ENCODE peak calls at places on chromosomes 5 and 9, in four cellular contexts. F, T, X and Q are unnamed samples.

GRCh38 chr5:131899686-131900085 is 45.8 kb downstream of the MEIKIN start:
- DNase-seq in T (no peak), X (no peak), F (no peak), Q (no peak)

GRCh38 chr5:73743161-73743560 is 117.2 kb downstream of the ARHGEF28 start:
- DNase-seq in X (no peak), F (no peak), T (no peak), Q (no peak)

GRCh38 chr9:113707953-113708695 is 168.0 kb upstream of the ZNF618 start:
- DNase-seq in X (peak), T (no peak), F (no peak), Q (no peak)

GRCh38 chr5:9405196-9405754 is 140.6 kb downstream of the SEMA5A start:
- DNase-seq in X (no peak), F (no peak), T (no peak), Q (no peak)

GRCh38 chr5:167167191-167167590 is 1124.3 kb upstream of the WWC1 start:
- DNase-seq in F (no peak), T (no peak), X (no peak), Q (no peak)

GRCh38 chr5:62152394-62153123 is 153.4 kb upstream of the KIF2A start:
- DNase-seq in X (peak), F (no peak), T (no peak), Q (no peak)

GRCh38 chr5:39106332-39106731 is 32.1 kb upstream of the RICTOR start:
- DNase-seq in F (no peak), X (peak), T (no peak), Q (no peak)

GRCh38 chr9:69155341-69156030 is 18.6 kb upstream of the TJP2 start:
- DNase-seq in F (no peak), T (no peak), X (peak), Q (no peak)

GRCh38 chr9:125631391-125632085 is 75.5 kb downstream of the MAPKAP1 start:
- DNase-seq in X (peak), T (no peak), F (peak), Q (peak)

GRCh38 chr9:95757026-95757425 is 118.5 kb upstream of the ERCC6L2 start:
- DNase-seq in T (no peak), X (peak), F (no peak), Q (peak)

GRCh38 chr9:89690334-89690912 is 85.6 kb downstream of the GADD45G start:
- DNase-seq in F (no peak), T (no peak), X (no peak), Q (no peak)

GRCh38 chr9:82805027-82805426 is 257.9 kb downstream of the RASEF start:
- DNase-seq in X (no peak), F (no peak), T (no peak), Q (no peak)

GRCh38 chr5:90598300-90598699 is 39.7 kb downstream of the ADGRV1 start:
- DNase-seq in T (no peak), X (no peak), F (no peak), Q (no peak)

GRCh38 chr9:128892223-128892892 is 10.4 kb downstream of the LRRC8A start:
- DNase-seq in F (peak), T (peak), X (peak), Q (peak)

GRCh38 chr5:143543358-143544255 is 140.1 kb upstream of the NR3C1 start:
- DNase-seq in T (no peak), X (peak), F (no peak), Q (no peak)

GRCh38 chr9:98328770-98329169 is 73.3 kb upstream of the TBC1D2 start:
- DNase-seq in T (no peak), F (no peak), X (no peak), Q (no peak)

GRCh38 chr9:134637696-134638502 is 3.7 kb upstream of the COL5A1 start:
- DNase-seq in F (no peak), T (no peak), X (no peak), Q (no peak)

GRCh38 chr5:6827815-6828214 is 114.6 kb downstream of the TENT4A start:
- DNase-seq in T (no peak), F (no peak), X (no peak), Q (no peak)

GRCh38 chr9:106843361-106843760 is 19.6 kb upstream of the ZNF462 start:
- DNase-seq in F (no peak), X (no peak), T (no peak), Q (no peak)

GRCh38 chr5:107538331-107539162 is 132.2 kb downstream of the EFNA5 start:
- DNase-seq in X (no peak), F (no peak), T (no peak), Q (no peak)

GRCh38 chr5:14914603-14915277 is 43.2 kb upstream of the ANKH start:
- DNase-seq in T (no peak), X (peak), F (no peak), Q (no peak)

GRCh38 chr5:154485092-154485491 is 7.1 kb upstream of the HAND1 start:
- DNase-seq in F (no peak), X (no peak), T (no peak), Q (no peak)

GRCh38 chr9:87812375-87813118 is 70.1 kb upstream of the SPATA31E1 start:
- DNase-seq in X (peak), T (no peak), F (no peak), Q (peak)

GRCh38 chr5:137602721-137603273 is 103.7 kb upstream of the SPOCK1 start:
- DNase-seq in T (no peak), X (no peak), F (no peak), Q (no peak)

GRCh38 chr5:117102591-117102990 is 528.0 kb upstream of the SEMA6A start:
- DNase-seq in F (no peak), X (no peak), T (no peak), Q (no peak)

GRCh38 chr5:112551437-112552018 is 132.5 kb upstream of the EPB41L4A start:
- DNase-seq in T (peak), F (peak), X (peak), Q (peak)

GRCh38 chr5:100904259-100904822 is 1.3 kb upstream of the ST8SIA4 start:
- DNase-seq in F (peak), T (no peak), X (no peak), Q (no peak)

GRCh38 chr5:133456933-133457402 is 155.4 kb downstream of the FSTL4 start:
- DNase-seq in F (no peak), X (no peak), T (peak), Q (no peak)

GRCh38 chr9:77764894-77765780 is 117.0 kb upstream of the GNA14 start:
- DNase-seq in F (no peak), T (no peak), X (peak), Q (no peak)

GRCh38 chr9:21994526-21994995 is at the start of gene CDKN2B-AS1:
- DNase-seq in T (no peak), F (peak), X (peak), Q (no peak)

GRCh38 chr5:160175438-160176218 is 53.7 kb upstream of the FABP6 start:
- DNase-seq in T (no peak), X (no peak), F (no peak), Q (peak)

GRCh38 chr5:72134226-72134625 is 27.0 kb downstream of the MAP1B start:
- DNase-seq in F (no peak), X (peak), T (no peak), Q (no peak)

GRCh38 chr9:114086009-114086408 is 7.9 kb upstream of the AMBP start:
- DNase-seq in T (no peak), F (no peak), X (peak), Q (no peak)

GRCh38 chr9:87337335-87338074 is 160.2 kb upstream of the DAPK1 start:
- DNase-seq in X (no peak), F (no peak), T (no peak), Q (no peak)

GRCh38 chr5:149959406-149960236 is 937 bp upstream of the SLC26A2 start:
- DNase-seq in F (no peak), T (peak), X (peak), Q (no peak)

GRCh38 chr9:116806075-116806474 is 119.0 kb downstream of the TRIM32 start:
- DNase-seq in X (peak), F (no peak), T (no peak), Q (no peak)

GRCh38 chr5:94832685-94833084 is 214.2 kb downstream of the SLF1 start:
- DNase-seq in X (no peak), F (no peak), T (no peak), Q (no peak)

GRCh38 chr5:76622973-76623596 is at the start of gene F2RL2:
- DNase-seq in F (no peak), X (peak), T (no peak), Q (no peak)

DNA sequence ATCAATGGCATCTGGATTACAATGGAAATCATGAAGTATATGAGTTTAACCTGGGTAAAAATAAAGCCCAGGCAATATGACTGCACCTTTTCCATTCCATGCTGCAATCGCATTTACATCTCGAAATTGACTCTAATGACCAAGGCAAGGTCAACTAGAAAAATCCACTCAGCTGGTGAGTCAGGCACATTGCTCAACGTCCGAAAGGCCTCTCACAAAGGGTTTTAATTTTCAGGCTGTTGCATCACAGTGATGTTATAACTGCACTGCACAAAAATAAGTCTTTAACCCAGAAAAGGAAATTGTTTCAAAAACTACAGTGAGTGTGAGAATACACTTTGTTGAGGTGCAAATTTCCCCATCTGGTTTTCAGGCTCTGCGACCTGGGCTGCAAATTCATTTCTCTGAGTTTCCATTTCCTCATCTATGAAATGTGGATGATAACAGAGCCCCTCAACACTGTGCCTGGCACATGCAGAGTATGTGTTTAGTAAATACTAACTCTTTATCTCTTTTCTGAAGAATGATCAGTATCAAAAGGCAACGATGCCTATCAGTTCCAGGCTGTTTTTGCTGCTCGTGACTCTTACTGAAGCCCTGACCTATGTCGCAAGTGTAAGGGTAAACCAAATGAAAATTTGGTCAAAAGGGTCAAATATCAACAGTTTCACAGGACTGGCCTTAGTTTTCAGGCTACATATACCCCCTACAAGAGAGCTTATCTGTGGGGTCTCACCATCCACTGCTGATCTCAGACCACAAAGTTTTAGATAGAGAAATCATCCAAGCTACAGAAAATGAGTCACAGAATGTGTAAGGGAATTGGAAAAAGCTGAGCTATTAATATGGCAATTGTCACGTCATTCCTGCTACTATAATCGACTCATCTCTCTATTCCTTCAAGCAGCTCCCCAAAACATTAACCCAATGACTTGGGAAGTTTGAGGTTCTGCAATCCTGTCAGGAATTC is 4.1 kb downstream of the NFIL3 start:
- DNase-seq in T (peak), F (peak), X (peak), Q (peak)
- H3K4me3 ChIP-seq in T (no peak), F (no peak), X (no peak), Q (no peak)

GRCh38 chr5:142314606-142315005 is 10.2 kb downstream of the SPRY4 start:
- DNase-seq in F (no peak), T (no peak), X (no peak), Q (no peak)

GRCh38 chr5:142317173-142317572 is 7.6 kb downstream of the SPRY4 start:
- DNase-seq in F (no peak), T (no peak), X (no peak), Q (no peak)

GRCh38 chr5:142316681-142317080 is 8.1 kb downstream of the SPRY4 start:
- DNase-seq in T (no peak), F (no peak), X (no peak), Q (no peak)

GRCh38 chr5:142315231-142315900 is 9.5 kb downstream of the SPRY4 start:
- DNase-seq in F (no peak), T (no peak), X (no peak), Q (no peak)

DNA sequence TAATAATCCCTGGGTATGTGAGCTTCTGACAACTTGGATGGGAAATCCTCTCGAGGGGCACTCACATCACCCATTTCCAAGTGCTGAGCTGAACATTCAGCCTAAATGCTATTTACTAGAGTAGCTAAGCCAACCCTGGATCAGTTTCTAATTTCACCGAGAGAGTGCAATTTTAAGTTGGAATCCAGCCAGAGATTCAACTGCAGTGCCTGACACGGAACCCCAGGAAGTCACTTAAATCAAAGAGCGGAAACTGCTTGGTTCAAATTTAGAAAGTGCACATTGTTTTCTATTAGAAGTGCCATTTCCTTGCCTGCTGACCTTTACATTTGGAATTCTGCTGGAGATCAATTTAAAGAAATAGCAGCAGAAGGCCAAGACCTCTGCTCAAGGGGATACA is 8.8 kb downstream of the SPRY4 start:
- DNase-seq in X (no peak), T (no peak), F (no peak), Q (no peak)
- H3K4me3 ChIP-seq in X (no peak), T (no peak), F (no peak), Q (no peak)

DNA sequence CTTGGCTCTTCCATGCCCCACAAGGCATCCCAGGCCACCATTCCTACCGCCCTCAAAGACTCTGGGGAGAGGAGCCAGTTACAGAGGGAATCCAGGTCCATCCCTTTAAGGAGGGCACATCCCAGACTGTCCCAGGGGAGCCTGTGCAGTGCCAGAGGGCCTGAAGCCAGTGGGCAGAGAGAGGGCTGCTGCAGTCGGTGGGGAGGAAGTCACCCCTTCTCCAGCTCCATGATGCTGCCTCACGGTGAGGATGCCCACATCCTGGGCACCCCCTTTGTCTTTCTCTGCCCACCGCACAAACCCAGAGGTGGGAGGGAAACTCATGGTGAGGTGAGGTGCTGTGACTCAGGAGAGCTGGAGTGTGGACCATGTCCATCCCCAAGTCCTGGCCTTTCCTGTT is 26.3 kb upstream of the ANKRD33B start:
- DNase-seq in X (no peak), T (no peak), F (no peak), Q (no peak)
- H3K4me3 ChIP-seq in X (no peak), T (no peak), F (no peak), Q (no peak)

GRCh38 chr5:95956900-95957293 is 4.8 kb downstream of the ELL2 start:
- DNase-seq in X (no peak), F (no peak), T (no peak), Q (no peak)

GRCh38 chr5:95955996-95956899 is 5.4 kb downstream of the ELL2 start:
- DNase-seq in T (no peak), F (no peak), X (no peak), Q (peak)

GRCh38 chr5:95953026-95953425 is 8.6 kb downstream of the ELL2 start:
- DNase-seq in T (no peak), F (no peak), X (no peak), Q (no peak)

GRCh38 chr5:95951916-95952315 is 9.7 kb downstream of the ELL2 start:
- DNase-seq in T (no peak), X (no peak), F (no peak), Q (no peak)

DNA sequence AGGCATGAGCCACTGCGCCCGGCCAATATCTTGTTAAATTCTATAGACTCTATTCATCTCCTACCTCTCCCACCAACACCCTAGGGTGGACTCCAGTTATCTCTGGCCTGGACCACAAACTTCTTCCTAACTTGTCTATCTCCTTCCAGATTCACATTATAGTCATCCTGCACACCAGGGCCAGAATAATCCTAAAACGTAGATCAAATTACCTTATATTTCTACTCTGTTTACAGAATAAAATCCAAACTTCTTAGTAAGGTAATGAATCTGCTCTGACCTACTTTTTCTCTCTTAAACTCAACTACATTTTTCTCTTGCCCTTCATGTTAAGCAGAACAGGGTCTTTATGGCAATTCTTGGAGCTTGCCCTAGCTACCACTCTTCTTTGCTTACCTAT is 6.9 kb downstream of the ELL2 start:
- DNase-seq in X (no peak), T (no peak), F (no peak), Q (no peak)
- H3K4me3 ChIP-seq in X (no peak), T (no peak), F (no peak), Q (no peak)

GRCh38 chr5:59599729-59600128 is 293.8 kb downstream of the PDE4D start:
- DNase-seq in T (no peak), X (no peak), F (no peak), Q (no peak)

GRCh38 chr5:59600153-59600552 is 293.4 kb downstream of the PDE4D start:
- DNase-seq in F (no peak), T (no peak), X (no peak), Q (no peak)

GRCh38 chr5:59596586-59597348 is 296.8 kb downstream of the PDE4D start:
- DNase-seq in T (no peak), X (peak), F (no peak), Q (no peak)

GRCh38 chr5:59598547-59598874 is 295.0 kb downstream of the PDE4D start:
- DNase-seq in T (no peak), F (peak), X (no peak), Q (no peak)

GRCh38 chr5:59597690-59598546 is 295.6 kb downstream of the PDE4D start:
- DNase-seq in X (no peak), F (no peak), T (no peak), Q (no peak)
- H3K4me3 ChIP-seq in X (no peak), F (peak), T (no peak), Q (peak)